ENCODE peak calls at places on chromosomes 5 and 9, in eight cellular contexts. Q, P, Z, S, Y, H, O and I are unnamed samples.

GRCh38 chr5:16669776-16670175 is 53.0 kb upstream of the RETREG1 start:
- DNase-seq in Q (no peak), S (no peak), Z (peak), H (no peak), P (no peak), Y (peak), O (no peak), I (peak)

GRCh38 chr9:70902171-70902570 is 219.2 kb downstream of the TRPM3 start:
- DNase-seq in H (no peak), O (no peak), Q (no peak), S (peak), Y (peak), Z (peak), P (no peak), I (peak)

GRCh38 chr9:3441197-3441816 is 84.5 kb downstream of the RFX3 start:
- DNase-seq in Q (no peak), H (no peak), Z (peak), O (peak), P (peak), S (peak), Y (peak), I (peak)

GRCh38 chr9:134724231-134724911 is 82.8 kb downstream of the COL5A1 start:
- DNase-seq in O (no peak), Y (peak), H (peak), P (no peak), S (no peak), Q (peak), Z (peak), I (peak)

GRCh38 chr5:66209350-66209749 is 65.2 kb downstream of the SREK1 start:
- DNase-seq in O (no peak), S (peak), Y (no peak), H (no peak), Q (no peak), Z (no peak), P (peak), I (no peak)

GRCh38 chr5:107519900-107520354 is 150.8 kb downstream of the EFNA5 start:
- DNase-seq in Z (peak), P (peak), S (peak), H (no peak), O (no peak), Q (no peak), Y (peak), I (peak)

GRCh38 chr9:92328225-92328624 is 2.5 kb downstream of the CENPP start:
- DNase-seq in H (no peak), S (peak), O (no peak), Y (peak), Q (no peak), Z (peak), P (peak), I (peak)

GRCh38 chr5:14724633-14725032 is 60.1 kb downstream of the OTULIN start:
- DNase-seq in Y (no peak), Q (no peak), P (no peak), S (no peak), O (no peak), Z (no peak), H (no peak), I (no peak)

GRCh38 chr9:116646661-116647514 is 40.2 kb upstream of the TRIM32 start:
- DNase-seq in O (no peak), S (peak), Y (peak), Z (peak), H (no peak), Q (no peak), P (peak), I (peak)

GRCh38 chr5:155978805-155979204 is 348.2 kb upstream of the SGCD start:
- DNase-seq in Y (no peak), O (no peak), P (no peak), S (no peak), Q (no peak), H (no peak), Z (peak), I (no peak)

GRCh38 chr9:99785010-99785590 is 36.6 kb upstream of the NR4A3 start:
- DNase-seq in O (no peak), Z (no peak), Y (no peak), P (no peak), S (no peak), H (no peak), Q (no peak), I (no peak)

GRCh38 chr5:2902742-2903297 is 151.3 kb upstream of the IRX2 start:
- DNase-seq in S (no peak), Y (no peak), P (no peak), O (peak), H (no peak), Z (no peak), Q (no peak), I (no peak)

GRCh38 chr5:131081371-131081770 is 83.7 kb downstream of the HINT1 start:
- DNase-seq in P (no peak), Y (peak), O (no peak), S (no peak), Q (no peak), H (no peak), Z (peak), I (no peak)

GRCh38 chr9:97853844-97854695 is 1.0 kb downstream of the FOXE1 start:
- DNase-seq in O (no peak), Y (peak), S (peak), Z (peak), H (no peak), P (peak), Q (no peak), I (no peak)

GRCh38 chr5:82074968-82075367 is 103.1 kb downstream of the ATG10 start:
- DNase-seq in S (no peak), Z (no peak), Q (no peak), H (no peak), Y (peak), O (no peak), P (no peak), I (no peak)

GRCh38 chr9:87557996-87558395 is 60.3 kb downstream of the DAPK1 start:
- DNase-seq in Q (no peak), H (peak), Y (peak), S (no peak), O (peak), P (no peak), Z (peak), I (peak)

GRCh38 chr5:141680751-141681201 is 1.3 kb downstream of the ARAP3 start:
- DNase-seq in P (no peak), Y (peak), Z (no peak), S (peak), Q (no peak), O (peak), H (peak), I (peak)

GRCh38 chr9:6133346-6134063 is 82.1 kb upstream of the IL33 start:
- DNase-seq in Q (no peak), H (no peak), Y (no peak), O (no peak), S (peak), Z (peak), P (no peak), I (peak)

GRCh38 chr5:151917931-151918330 is 6.7 kb downstream of the GLRA1 start:
- DNase-seq in Z (no peak), P (no peak), Y (no peak), H (no peak), S (no peak), O (no peak), Q (no peak), I (no peak)

GRCh38 chr5:157511656-157512644 is 51.9 kb downstream of the NIPAL4 start:
- DNase-seq in Z (peak), O (peak), Q (peak), H (peak), Y (peak), P (peak), S (peak), I (peak)

GRCh38 chr5:142537938-142538337 is 148.0 kb downstream of the FGF1 start:
- DNase-seq in Y (peak), H (no peak), Z (peak), S (peak), Q (no peak), O (no peak), P (no peak), I (no peak)

GRCh38 chr5:17415282-17415681 is 82.7 kb upstream of the TAF11L2 start:
- DNase-seq in O (no peak), H (no peak), Q (no peak), Y (no peak), P (no peak), Z (no peak), S (no peak), I (no peak)

GRCh38 chr9:99181621-99182020 is 40.1 kb downstream of the ALG2 start:
- DNase-seq in Q (no peak), Y (peak), S (no peak), P (no peak), O (no peak), H (no peak), Z (peak), I (peak)

GRCh38 chr9:76599970-76600369 is 141.0 kb downstream of the GCNT1 start:
- DNase-seq in O (no peak), P (no peak), H (no peak), Z (no peak), Q (no peak), S (no peak), Y (no peak), I (no peak)

GRCh38 chr9:127568971-127569818 is 42.9 kb upstream of the STXBP1 start:
- DNase-seq in S (peak), O (peak), Q (peak), Z (peak), P (peak), Y (peak), H (peak), I (no peak)

GRCh38 chr5:73215891-73216610 is 43.1 kb downstream of the TMEM174 start:
- DNase-seq in P (peak), H (peak), Q (peak), Y (peak), S (peak), O (peak), Z (peak), I (peak)

GRCh38 chr5:110738812-110739651 is at the start of gene SLC25A46:
- DNase-seq in Q (peak), H (peak), S (peak), O (peak), Z (peak), Y (peak), P (peak), I (peak)

GRCh38 chr5:72280655-72281069 is 39.4 kb downstream of the MRPS27 start:
- DNase-seq in S (peak), Q (no peak), H (no peak), O (no peak), Y (peak), Z (peak), P (peak), I (peak)

GRCh38 chr5:35884125-35884788 is 27.6 kb downstream of the IL7R start:
- DNase-seq in O (no peak), P (no peak), H (no peak), Q (no peak), Y (peak), S (peak), Z (peak), I (peak)

GRCh38 chr5:18394154-18394804 is 760.0 kb downstream of the TAF11L14 start:
- DNase-seq in Q (no peak), H (no peak), P (peak), Y (peak), S (peak), Z (peak), O (peak), I (peak)

GRCh38 chr5:61001647-61002046 is 56.6 kb downstream of the NDUFAF2 start:
- DNase-seq in O (no peak), H (no peak), Q (no peak), P (no peak), Y (no peak), S (no peak), Z (no peak), I (no peak)

GRCh38 chr5:146369691-146370090 is 31.1 kb downstream of the POU4F3 start:
- DNase-seq in Q (no peak), Z (peak), O (no peak), S (peak), H (no peak), P (no peak), Y (peak), I (peak)

GRCh38 chr9:38068616-38068865 is 486 bp downstream of the SHB start:
- DNase-seq in O (no peak), Y (peak), Z (no peak), P (peak), H (no peak), S (peak), Q (peak), I (no peak)

GRCh38 chr9:108640211-108640610 is 215.6 kb downstream of the ACTL7B start:
- DNase-seq in Y (no peak), Q (no peak), S (no peak), H (no peak), P (no peak), O (no peak), Z (peak), I (no peak)

GRCh38 chr5:180809403-180810209 is 7.0 kb upstream of the MGAT1 start:
- DNase-seq in P (peak), O (peak), Y (peak), S (peak), H (peak), Z (peak), Q (peak), I (peak)
- TF ChIP-seq CTCF in P (no peak), O (no peak), Y (no peak), S (no peak), H (no peak), Z (no peak), Q (no peak), I (no peak)

GRCh38 chr9:137086531-137087408 is at the start of gene MAN1B1:
- DNase-seq in H (peak), O (peak), S (peak), Y (peak), Z (peak), Q (peak), P (peak), I (peak)
- TF ChIP-seq CTCF in H (no peak), O (no peak), S (no peak), Y (no peak), Z (no peak), Q (no peak), P (no peak), I (no peak)

GRCh38 chr9:119027901-119028699 is 341.1 kb downstream of the BRINP1 start:
- DNase-seq in Y (no peak), Q (no peak), S (no peak), H (no peak), Z (no peak), P (no peak), O (no peak), I (no peak)
- TF ChIP-seq CTCF in Y (no peak), Q (no peak), S (no peak), H (peak), Z (no peak), P (no peak), O (no peak), I (no peak)

GRCh38 chr5:83595217-83595616 is 123.7 kb downstream of the VCAN start:
- DNase-seq in H (no peak), O (no peak), S (no peak), Q (no peak), Z (peak), Y (no peak), P (no peak), I (no peak)
- TF ChIP-seq CTCF in H (no peak), O (no peak), S (no peak), Q (no peak), Z (peak), Y (peak), P (no peak), I (peak)

DNA sequence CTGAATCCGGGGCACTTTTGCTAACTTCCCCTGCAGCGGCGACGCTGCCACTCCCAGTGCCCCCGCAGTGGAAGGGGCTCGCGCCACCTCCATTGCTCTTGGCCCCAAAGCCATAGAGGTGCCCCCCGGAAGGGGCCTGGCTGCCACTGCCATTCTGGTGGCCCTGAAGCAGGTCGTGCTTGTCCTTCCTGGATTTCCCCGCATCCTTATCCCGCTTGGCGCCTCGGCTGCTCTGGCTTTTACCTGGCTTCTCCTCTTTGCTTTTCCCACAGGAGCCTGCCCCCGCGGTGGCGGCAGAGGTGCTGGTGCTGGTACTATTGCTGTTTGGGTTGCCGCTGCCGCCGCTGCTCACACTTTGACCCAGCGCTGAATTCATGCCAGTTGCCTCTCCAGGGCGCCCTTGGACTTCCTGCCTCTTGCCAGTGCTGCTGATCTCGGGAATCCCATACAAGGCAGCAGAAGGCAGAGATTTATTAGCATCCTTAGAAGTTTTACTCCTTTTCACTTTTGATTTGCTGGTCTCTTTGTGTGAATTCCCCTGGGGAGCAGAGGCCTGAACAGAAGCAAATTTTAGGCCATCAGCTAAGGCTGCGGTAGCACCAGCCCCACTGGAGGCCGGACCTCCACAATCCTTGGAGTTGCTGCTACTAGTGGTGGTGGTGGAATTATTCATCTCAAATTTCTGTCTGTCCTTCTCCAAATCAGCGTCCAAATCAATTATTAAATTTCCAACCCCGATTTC is 2.1 kb downstream of the ZNF608 start:
- DNase-seq in P (no peak), H (peak), Q (peak), S (peak), O (peak), Z (peak), Y (peak), I (no peak)
- TF ChIP-seq CTCF in P (no peak), H (no peak), Q (no peak), S (peak), O (no peak), Z (no peak), Y (peak), I (no peak)

GRCh38 chr9:133592731-133593409 is 16.3 kb downstream of the FAM163B start:
- DNase-seq in Z (peak), Q (no peak), H (no peak), P (no peak), S (no peak), O (no peak), Y (peak), I (no peak)
- TF ChIP-seq CTCF in Z (peak), Q (no peak), H (no peak), P (peak), S (no peak), O (no peak), Y (peak), I (peak)

GRCh38 chr9:88747768-88748167 is 212.8 kb downstream of the NXNL2 start:
- DNase-seq in Q (peak), Y (peak), P (peak), Z (peak), S (peak), O (peak), H (peak), I (peak)
- TF ChIP-seq CTCF in Q (no peak), Y (no peak), P (no peak), Z (no peak), S (no peak), O (no peak), H (no peak), I (no peak)

GRCh38 chr9:137099231-137099630 is 12.4 kb downstream of the MAN1B1 start:
- DNase-seq in O (no peak), Q (no peak), P (no peak), Y (no peak), S (no peak), Z (no peak), H (no peak), I (no peak)

GRCh38 chr9:137097761-137098462 is 11.1 kb downstream of the MAN1B1 start:
- DNase-seq in P (no peak), S (no peak), Z (no peak), Y (no peak), Q (no peak), O (no peak), H (no peak), I (no peak)

GRCh38 chr9:137096785-137097546 is 10.2 kb downstream of the MAN1B1 start:
- DNase-seq in Y (no peak), Q (no peak), S (no peak), P (no peak), Z (no peak), H (no peak), O (no peak), I (no peak)

DNA sequence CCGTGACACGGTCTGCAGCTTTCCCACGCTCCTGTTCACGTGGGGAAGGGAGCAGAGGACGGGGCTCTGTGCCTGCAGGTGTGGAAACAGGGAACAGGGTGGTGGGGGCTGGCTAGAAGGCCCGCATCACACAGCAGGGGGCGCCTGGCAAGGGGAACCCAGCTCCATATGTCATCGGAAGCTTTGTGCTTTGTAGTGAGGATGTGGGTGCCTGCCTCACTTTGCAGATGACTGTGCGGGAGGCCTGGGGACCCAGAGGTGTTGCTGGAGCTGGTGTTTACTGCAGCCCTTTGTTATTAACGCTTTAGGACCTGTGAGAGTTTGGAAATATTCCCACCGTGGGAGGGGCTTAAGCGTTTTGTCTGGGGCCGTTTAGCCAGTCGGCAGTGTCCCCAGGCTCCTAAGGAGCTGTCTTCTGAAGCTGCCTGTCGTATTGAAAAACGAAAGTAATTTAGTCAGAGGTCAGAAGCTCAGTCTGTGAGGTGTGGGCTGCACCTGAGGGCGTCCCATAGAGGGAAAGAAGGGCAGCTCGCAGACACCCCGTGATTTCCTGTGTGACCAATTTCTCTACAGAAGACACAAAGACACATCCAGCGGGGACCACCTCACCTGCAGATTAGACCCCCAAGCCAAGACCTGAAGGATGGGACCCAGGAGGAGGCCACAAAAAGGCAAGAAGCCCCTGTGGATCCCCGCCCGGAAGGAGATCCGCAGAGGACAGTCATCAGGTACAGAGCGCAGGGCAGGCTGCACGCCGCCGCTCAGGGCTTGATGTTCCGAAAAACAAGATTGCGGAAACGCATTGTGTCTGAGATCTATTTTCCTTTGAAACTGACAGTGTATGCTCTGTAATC is 9.1 kb downstream of the MAN1B1 start:
- DNase-seq in S (no peak), Y (no peak), Z (no peak), P (no peak), O (no peak), Q (no peak), H (no peak), I (no peak)
- TF ChIP-seq CTCF in S (no peak), Y (peak), Z (no peak), P (no peak), O (no peak), Q (no peak), H (no peak), I (no peak)